ENCODE peak calls at places on chromosomes 3 and 15, in five cellular contexts. P is DMS 273 treated with DMSO at 0.1 percent for 48 hours, F is occipital lobe, O is GM10248, U is EL. A is an unnamed sample.

GRCh38 chr3:16994842-16995535 is 110.2 kb downstream of the PLCL2 start:
- DNase-seq in F (no peak), P (no peak), O (no peak), U (no peak), A (no peak)

GRCh38 chr15:46677491-46677890 is 1039.8 kb upstream of the SEMA6D start:
- DNase-seq in U (no peak), O (no peak), F (no peak), P (no peak), A (no peak)

GRCh38 chr3:99974989-99975388 is 139.3 kb downstream of the FILIP1L start:
- DNase-seq in P (no peak), F (no peak), U (no peak), O (no peak), A (no peak)

GRCh38 chr3:24586920-24587319 is 92.3 kb upstream of the THRB start:
- DNase-seq in U (no peak), F (no peak), P (no peak), O (no peak), A (no peak)

GRCh38 chr3:186461141-186461540 is 83.0 kb downstream of the CRYGS start:
- DNase-seq in O (no peak), P (no peak), U (peak; percentile 67), F (no peak), A (no peak)

GRCh38 chr3:138371070-138371950 is 22.9 kb downstream of the MRAS start:
- DNase-seq in U (no peak), O (peak; percentile 81), P (no peak), F (no peak), A (no peak)

GRCh38 chr3:129063841-129064482 is 3.4 kb downstream of the GP9 start:
- DNase-seq in F (no peak), U (no peak), P (no peak), O (no peak), A (no peak)

GRCh38 chr3:134093906-134094305 is 64.2 kb upstream of the SLCO2A1 start:
- DNase-seq in U (peak; percentile 82), P (no peak), O (no peak), F (no peak), A (no peak)

GRCh38 chr3:46461971-46462910 is 2.5 kb downstream of the LTF start:
- DNase-seq in F (no peak), P (no peak), O (no peak), U (peak; percentile 45), A (no peak)

GRCh38 chr3:116350119-116350733 is 95.1 kb downstream of the LSAMP start:
- DNase-seq in O (no peak), F (no peak), U (no peak), P (no peak), A (no peak)

GRCh38 chr15:88605507-88606436 is 15.4 kb upstream of the AEN start:
- DNase-seq in U (peak; percentile 38), P (no peak), F (no peak), O (peak; percentile 36), A (no peak)

GRCh38 chr3:99418709-99419108 is 219.7 kb upstream of the COL8A1 start:
- DNase-seq in O (peak; percentile 47), U (no peak), F (no peak), P (no peak), A (no peak)

GRCh38 chr3:149898771-149899170 is 71.9 kb downstream of the PFN2 start:
- DNase-seq in U (peak; percentile 37), F (no peak), O (no peak), P (no peak), A (no peak)

GRCh38 chr15:58505581-58505980 is 73.8 kb downstream of the LIPC start:
- DNase-seq in O (no peak), U (peak; percentile 25), F (no peak), P (no peak), A (no peak)

GRCh38 chr3:4982773-4983738 is 3.8 kb downstream of the BHLHE40 start:
- DNase-seq in P (no peak), O (no peak), F (no peak), U (no peak), A (no peak)

GRCh38 chr3:170528731-170529130 is 57.1 kb downstream of the SLC7A14 start:
- DNase-seq in P (peak; percentile 84), O (no peak), F (no peak), U (no peak), A (peak; percentile 69)

GRCh38 chr3:8220291-8220690 is 281.3 kb upstream of the LMCD1 start:
- DNase-seq in U (no peak), F (no peak), O (no peak), P (no peak), A (no peak)

GRCh38 chr3:153028336-153028735 is 133.7 kb upstream of the RAP2B start:
- DNase-seq in P (no peak), U (no peak), F (no peak), O (no peak), A (no peak)

GRCh38 chr3:45547202-45547701 is 47.3 kb upstream of the LIMD1 start:
- DNase-seq in U (no peak), O (no peak), P (no peak), F (no peak), A (peak; percentile 24)

GRCh38 chr3:52162250-52162872 is 8.1 kb upstream of the POC1A start:
- DNase-seq in U (no peak), P (no peak), O (no peak), F (no peak), A (no peak)

GRCh38 chr15:43127752-43128151 is 5.6 kb upstream of the TMEM62 start:
- DNase-seq in P (no peak), U (no peak), F (no peak), O (no peak), A (no peak)

GRCh38 chr3:99825239-99825638 is 7.6 kb downstream of the CMSS1 start:
- DNase-seq in P (peak; percentile 31), F (no peak), U (peak; percentile 61), O (no peak), A (no peak)

GRCh38 chr15:101269479-101270223 is 7.6 kb downstream of the SELENOS start:
- DNase-seq in F (no peak), U (no peak), P (no peak), O (no peak), A (no peak)

GRCh38 chr15:100244796-100245495 is 96.8 kb downstream of the ADAMTS17 start:
- DNase-seq in O (no peak), P (no peak), F (no peak), U (no peak), A (no peak)

GRCh38 chr3:71797455-71797854 is 12.5 kb upstream of the PROK2 start:
- DNase-seq in P (no peak), O (no peak), U (no peak), F (no peak), A (no peak)

A was measured in NCI-H446.